ENCODE peak calls at places on chromosomes 6 and 20, in eight cellular contexts. U is GM12865; Q is IMR-90; T is kidney; I is GM12878; P is foreskin fibroblast; H is PC-3; V is CD8-positive, alpha-beta T cell. R is an unnamed sample.

GRCh38 chr6:21885532-21886089 is 292.1 kb downstream of the SOX4 start:
- DNase-seq in U (no peak), Q (peak; percentile 85), T (no peak), I (no peak), P (peak; percentile 65), H (peak; percentile 20), V (no peak), R (no peak)

GRCh38 chr6:159012201-159012600 is 12.2 kb upstream of the RSPH3 start:
- DNase-seq in U (no peak), Q (peak; percentile 45), T (no peak), I (no peak), P (no peak), H (no peak), V (no peak), R (no peak)

GRCh38 chr20:13231031-13231752 is 10.1 kb downstream of the ISM1 start:
- DNase-seq in U (no peak), Q (peak; percentile 28), T (no peak), I (no peak), P (peak; percentile 81), H (peak; percentile 57), V (peak; percentile 13), R (no peak)

GRCh38 chr6:10720229-10720959 is 2.5 kb upstream of the TMEM14C start:
- DNase-seq in U (no peak), Q (peak; percentile 17), T (peak; percentile 89), I (no peak), P (no peak), H (peak; percentile 43), V (peak; percentile 47), R (peak; percentile 78)

GRCh38 chr6:111551521-111552231 is 54.0 kb downstream of the TRAF3IP2 start:
- DNase-seq in U (no peak), Q (no peak), T (no peak), I (no peak), P (no peak), H (peak; percentile 14), V (no peak), R (no peak)

GRCh38 chr6:40708049-40708448 is 120.9 kb upstream of the LRFN2 start:
- DNase-seq in U (no peak), Q (no peak), T (no peak), I (no peak), P (no peak), H (no peak), V (no peak), R (no peak)

GRCh38 chr6:166737231-166737630 is 110.2 kb upstream of the RPS6KA2 start:
- DNase-seq in U (no peak), Q (no peak), T (no peak), I (no peak), P (no peak), H (no peak), V (no peak), R (no peak)

GRCh38 chr6:41894366-41895299 is 542 bp downstream of the USP49 start:
- DNase-seq in U (no peak), Q (no peak), T (no peak), I (no peak), P (no peak), H (no peak), V (no peak), R (no peak)

GRCh38 chr6:83511901-83512681 is at the start of gene PRSS35:
- DNase-seq in U (peak; percentile 38), Q (peak; percentile 48), T (peak; percentile 81), I (no peak), P (peak; percentile 39), H (peak; percentile 44), V (no peak), R (peak; percentile 28)

GRCh38 chr6:34149831-34150400 is 4.0 kb upstream of the GRM4 start:
- DNase-seq in U (no peak), Q (no peak), T (peak; percentile 2), I (no peak), P (no peak), H (no peak), V (no peak), R (no peak)

GRCh38 chr6:29667158-29667557 is 10.3 kb downstream of the MOG start:
- DNase-seq in U (no peak), Q (no peak), T (no peak), I (no peak), P (no peak), H (no peak), V (no peak), R (no peak)

GRCh38 chr6:120608826-120609225 is 725.5 kb downstream of the TBC1D32 start:
- DNase-seq in U (no peak), Q (no peak), T (no peak), I (no peak), P (no peak), H (peak; percentile 41), V (no peak), R (no peak)

GRCh38 chr20:45052698-45053440 is 48.1 kb downstream of the KCNS1 start:
- DNase-seq in U (peak; percentile 73), Q (peak; percentile 81), T (no peak), I (peak; percentile 55), P (peak; percentile 53), H (no peak), V (no peak), R (no peak)

GRCh38 chr6:39495640-39496039 is 173.1 kb upstream of the KCNK16 start:
- DNase-seq in U (no peak), Q (no peak), T (no peak), I (no peak), P (no peak), H (no peak), V (no peak), R (no peak)

GRCh38 chr6:81515562-81516453 is 236.7 kb downstream of the TENT5A start:
- DNase-seq in U (no peak), Q (peak; percentile 47), T (no peak), I (no peak), P (peak; percentile 69), H (no peak), V (no peak), R (no peak)

GRCh38 chr6:43219119-43219518 is 10.2 kb downstream of the DNPH1 start:
- DNase-seq in U (no peak), Q (no peak), T (no peak), I (no peak), P (no peak), H (no peak), V (no peak), R (no peak)

GRCh38 chr6:125954735-125955410 is 1.7 kb upstream of the HINT3 start:
- DNase-seq in U (no peak), Q (no peak), T (no peak), I (no peak), P (no peak), H (no peak), V (no peak), R (no peak)

GRCh38 chr6:9292975-9293374 is 857.6 kb upstream of the SLC35B3 start:
- DNase-seq in U (no peak), Q (peak; percentile 16), T (no peak), I (no peak), P (no peak), H (no peak), V (no peak), R (no peak)

GRCh38 chr6:1916334-1916985 is 306.7 kb downstream of the FOXC1 start:
- DNase-seq in U (no peak), Q (peak; percentile 83), T (no peak), I (no peak), P (peak; percentile 90), H (peak; percentile 79), V (no peak), R (no peak)

DNA sequence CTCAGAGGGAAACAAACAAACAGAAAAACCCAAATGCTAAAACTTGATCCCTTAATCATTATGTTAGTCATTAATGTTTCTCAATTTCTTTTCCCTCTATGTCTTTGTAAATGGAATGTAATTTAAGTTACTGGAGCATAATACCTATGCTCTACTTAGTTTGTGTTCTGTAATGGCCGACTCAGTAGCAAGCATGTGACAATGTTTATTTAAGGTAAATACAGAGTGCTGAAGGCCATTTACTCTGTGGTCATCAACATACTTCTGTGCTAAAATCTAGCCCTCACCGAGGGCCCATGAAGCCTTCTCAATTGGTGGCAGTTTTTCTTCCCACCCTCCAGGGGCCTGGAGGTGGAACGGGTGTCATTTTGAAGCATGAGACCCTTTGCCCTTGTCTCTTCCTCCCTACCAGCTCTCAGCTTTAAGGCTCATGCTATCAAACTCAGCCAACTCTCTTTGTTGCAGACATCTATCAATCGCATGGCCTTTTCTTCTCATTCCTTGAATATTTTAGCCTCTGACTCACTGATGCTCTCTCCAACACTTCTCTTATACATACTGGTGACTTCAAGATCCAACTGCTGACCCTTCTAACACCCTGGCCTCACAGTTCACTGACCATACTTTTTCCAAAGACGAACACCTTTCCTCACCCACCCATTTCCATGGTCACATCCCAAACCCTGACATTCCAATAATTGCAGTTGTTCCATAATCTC is 48.2 kb downstream of the STX7 start:
- DNase-seq in U (no peak), Q (peak; percentile 23), T (no peak), I (no peak), P (no peak), H (peak; percentile 37), V (no peak), R (no peak)
- H3K4me3 ChIP-seq in U (no peak overlapping the region), Q (no peak overlapping the region), T (no peak overlapping the region), I (no peak overlapping the region), P (no peak overlapping the region), H (no peak overlapping the region), V (no peak overlapping the region), R (no peak overlapping the region)

DNA sequence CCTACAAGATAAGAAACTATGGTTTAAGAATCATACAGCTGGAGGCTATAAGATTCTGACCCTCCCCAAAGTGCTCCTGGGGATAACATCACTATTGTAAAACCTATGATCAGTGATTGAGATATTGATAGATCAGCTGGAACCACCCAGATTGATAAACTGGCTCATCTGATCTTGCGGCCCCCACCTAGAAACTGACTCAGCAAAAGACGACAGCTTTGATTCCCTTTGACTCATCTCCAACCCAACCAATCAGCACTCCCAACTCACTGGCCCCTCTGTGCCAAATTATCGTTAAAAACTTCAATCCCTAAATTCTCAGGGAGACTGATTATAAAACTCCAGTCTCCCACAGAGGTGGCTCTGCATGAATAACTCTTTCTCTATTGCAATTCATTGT is 106.4 kb downstream of the SCP2D1 start:
- DNase-seq in U (no peak), Q (no peak), T (no peak), I (no peak), P (no peak), H (no peak), V (no peak), R (no peak)
- H3K4me3 ChIP-seq in U (no peak overlapping the region), Q (no peak overlapping the region), T (no peak overlapping the region), I (no peak overlapping the region), P (no peak overlapping the region), H (no peak overlapping the region), V (no peak overlapping the region), R (no peak overlapping the region)

DNA sequence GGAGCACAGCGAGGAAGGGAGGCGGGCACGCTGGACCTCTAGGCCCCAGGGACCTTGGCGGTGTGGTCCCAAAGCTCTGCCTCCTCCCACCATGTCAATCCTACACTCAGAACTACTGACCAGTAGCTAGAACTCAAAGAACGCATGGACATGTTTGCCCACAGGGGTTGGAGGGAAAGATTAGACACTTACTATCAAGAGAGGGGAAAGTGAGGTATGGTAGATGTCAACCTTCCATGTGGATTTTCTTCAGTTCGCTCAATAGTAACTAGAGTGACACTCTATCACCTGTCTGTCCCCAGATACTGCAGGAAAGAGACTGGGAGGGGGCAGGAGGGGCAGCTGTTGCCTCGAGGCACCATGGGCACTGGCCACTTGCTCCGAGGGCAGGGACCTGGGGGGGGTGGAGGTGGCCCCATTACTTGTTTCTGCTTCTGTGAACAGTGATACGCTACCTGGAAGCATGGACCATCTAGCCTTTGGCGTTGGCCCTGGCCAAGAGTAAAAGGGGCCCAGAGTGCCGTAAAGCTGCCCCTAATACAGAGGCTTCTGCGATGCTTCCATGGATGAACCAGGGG is 912 bp upstream of the DIDO1 start:
- DNase-seq in U (no peak), Q (no peak), T (no peak), I (no peak), P (no peak), H (no peak), V (no peak), R (no peak)
- H3K4me3 ChIP-seq in U (peak overlapping the region; percentile 90), Q (peak overlapping the region; percentile 99), T (peak overlapping the region; percentile 87), I (peak overlapping the region; percentile 64), P (peak overlapping the region; percentile 69), H (peak overlapping the region; percentile 80), V (peak overlapping the region; percentile 70), R (peak overlapping the region; percentile 90)

GRCh38 chr20:31671324-31671723 is 33.6 kb downstream of the COX4I2 start:
- DNase-seq in U (no peak), Q (no peak), T (no peak), I (no peak), P (no peak), H (peak; percentile 1), V (no peak), R (no peak)
- H3K4me3 ChIP-seq in U (no peak overlapping the region), Q (no peak overlapping the region), T (peak overlapping the region; percentile 22), I (no peak overlapping the region), P (no peak overlapping the region), H (no peak overlapping the region), V (no peak overlapping the region), R (no peak overlapping the region)

R was measured in GM06990.